ENCODE peak calls at places on chromosome 12, in six cellular contexts. L, Q, K, H, F and R are unnamed samples.

GRCh38 chr12:51056242-51056641 is 8.1 kb downstream of the LETMD1 start:
- DNase-seq in H (no peak), L (no peak), K (no peak), Q (no peak), F (no peak), R (no peak)

GRCh38 chr12:52170827-52171226 is 21.0 kb downstream of the KRT80 start:
- DNase-seq in K (no peak), L (no peak), H (no peak), Q (no peak), F (no peak), R (no peak)

GRCh38 chr12:120199595-120200306 is 1.2 kb downstream of the RPLP0 start:
- DNase-seq in Q (no peak), H (no peak), F (no peak), L (no peak), K (no peak), R (no peak)

GRCh38 chr12:102631274-102631673 is 150.9 kb upstream of the IGF1 start:
- DNase-seq in K (no peak), Q (no peak), L (no peak), H (no peak), F (no peak), R (no peak)

GRCh38 chr12:122067966-122068365 is 10.6 kb upstream of the MLXIP start:
- DNase-seq in F (peak; percentile 58), H (no peak), Q (peak; percentile 95), L (no peak), K (no peak), R (no peak)

GRCh38 chr12:127381043-127381668 is 885.8 kb upstream of the TMEM132C start:
- DNase-seq in F (peak; percentile 60), H (no peak), Q (no peak), K (peak; percentile 79), L (peak; percentile 21), R (no peak)

GRCh38 chr12:57545809-57546437 is 1.1 kb downstream of the DCTN2 start:
- DNase-seq in H (no peak), K (peak; percentile 52), F (no peak), Q (no peak), L (no peak), R (no peak)

GRCh38 chr12:89098390-89099102 is 253.8 kb downstream of the DUSP6 start:
- DNase-seq in Q (no peak), K (peak; percentile 85), H (no peak), F (peak; percentile 48), L (no peak), R (peak; percentile 24)

GRCh38 chr12:93139028-93139665 is 210.1 kb upstream of the EEA1 start:
- DNase-seq in L (no peak), Q (no peak), K (no peak), H (no peak), F (no peak), R (no peak)

GRCh38 chr12:117582135-117582784 is 220.8 kb upstream of the NOS1 start:
- DNase-seq in K (no peak), F (no peak), H (no peak), Q (no peak), L (no peak), R (no peak)

GRCh38 chr12:10170199-10170598 is 1.7 kb downstream of the OLR1 start:
- DNase-seq in L (no peak), K (no peak), F (no peak), H (no peak), Q (no peak), R (no peak)

GRCh38 chr12:64400041-64400440 is 4.2 kb upstream of the XPOT start:
- DNase-seq in K (peak; percentile 71), H (no peak), F (no peak), L (no peak), Q (no peak), R (no peak)

GRCh38 chr12:91695964-91696363 is 449.7 kb downstream of the BTG1 start:
- DNase-seq in H (no peak), K (no peak), Q (no peak), F (no peak), L (no peak), R (no peak)

GRCh38 chr12:111188436-111188835 is 180.5 kb downstream of the PHETA1 start:
- DNase-seq in F (no peak), H (no peak), L (no peak), Q (no peak), K (no peak), R (no peak)

GRCh38 chr12:102095677-102096263 is 24.1 kb downstream of the NUP37 start:
- DNase-seq in H (no peak), F (no peak), L (no peak), K (peak; percentile 12), Q (no peak), R (peak; percentile 52)

GRCh38 chr12:90970471-90970870 is 15.5 kb upstream of the CCER1 start:
- DNase-seq in K (no peak), Q (no peak), L (no peak), H (no peak), F (no peak), R (no peak)

GRCh38 chr12:125167658-125168057 is 102.4 kb downstream of the AACS start:
- DNase-seq in L (no peak), Q (no peak), H (no peak), K (no peak), F (no peak), R (no peak)

GRCh38 chr12:125169451-125169850 is 104.2 kb downstream of the AACS start:
- DNase-seq in F (no peak), Q (no peak), L (no peak), H (no peak), K (no peak), R (no peak)

GRCh38 chr12:125171267-125171666 is 106.0 kb downstream of the AACS start:
- DNase-seq in H (no peak), Q (no peak), K (no peak), F (no peak), L (no peak), R (no peak)

GRCh38 chr12:125172231-125172850 is 107.1 kb downstream of the AACS start:
- DNase-seq in K (no peak), H (no peak), L (no peak), F (no peak), Q (no peak), R (no peak)

DNA sequence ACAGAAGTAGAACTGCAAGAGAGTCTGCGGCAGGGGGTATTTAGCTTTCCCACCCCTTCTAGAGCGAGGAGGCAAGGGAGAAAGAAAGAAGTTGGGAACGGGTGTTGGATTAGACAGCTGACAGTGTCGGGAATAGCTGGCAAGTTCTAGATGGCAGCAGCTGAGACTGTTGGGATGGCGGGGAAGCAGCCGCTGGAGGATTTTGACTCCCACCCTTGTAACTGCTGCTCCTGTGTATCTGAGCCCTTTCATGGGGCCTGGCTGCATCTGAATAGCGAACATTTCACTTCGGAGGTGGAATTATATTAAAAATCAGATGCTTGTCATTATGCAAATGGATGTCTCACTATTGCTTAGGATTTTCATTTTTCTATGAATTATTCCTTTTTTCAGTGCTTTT is 104.6 kb downstream of the AACS start:
- DNase-seq in Q (no peak), F (no peak), K (no peak), L (no peak), H (no peak), R (no peak)
- H3K27ac ChIP-seq in Q (no peak overlapping the region), F (no peak overlapping the region), K (no peak overlapping the region), L (no peak overlapping the region), H (no peak overlapping the region), R (no peak overlapping the region)

GRCh38 chr12:27455589-27455988 is 9.1 kb downstream of the SMCO2 start:
- DNase-seq in F (no peak), Q (no peak), H (no peak), K (no peak), L (no peak), R (no peak)
- TF ChIP-seq POLR2AphosphoS5 in F (no peak), Q (no peak), H (no peak), K (no peak), L (no peak), R (no peak)

DNA sequence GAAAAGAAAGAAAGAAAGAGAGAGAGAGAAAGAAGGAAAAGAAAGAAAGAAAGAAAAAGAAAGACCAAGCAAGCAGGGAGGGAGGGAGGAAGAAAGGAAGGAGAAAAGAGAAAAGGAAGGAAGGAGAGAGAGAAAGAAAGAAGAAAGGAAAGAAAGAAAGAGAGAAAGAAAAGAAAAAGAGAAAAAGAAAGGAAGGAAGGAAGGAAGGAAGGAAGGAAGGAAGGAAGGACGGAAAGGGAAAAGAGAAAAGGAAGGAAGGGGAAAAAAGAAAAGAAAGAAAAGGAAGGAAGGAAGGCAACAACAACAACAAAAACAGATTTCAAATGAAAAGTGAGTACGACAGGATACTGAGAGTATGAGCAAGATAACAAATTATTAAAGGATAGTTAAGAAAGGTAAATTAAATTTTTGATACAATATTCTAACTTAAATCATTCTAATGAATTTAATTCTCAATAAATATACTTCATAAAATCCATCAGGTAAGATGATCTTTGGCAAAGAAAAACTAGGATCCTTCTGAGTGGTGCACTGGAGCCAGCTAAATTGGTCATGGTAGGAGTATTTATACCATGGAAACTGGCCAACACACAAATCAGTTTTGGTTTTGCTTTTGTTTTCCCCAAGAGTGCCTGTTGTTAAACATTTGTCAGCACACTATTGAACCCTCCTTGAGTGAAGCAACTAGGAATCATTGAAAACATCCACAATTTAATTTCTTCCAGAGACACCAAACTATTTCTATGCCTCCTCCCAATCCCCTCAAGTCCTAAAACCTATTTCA is 56.1 kb upstream of the DYRK2 start:
- DNase-seq in L (peak; percentile 18), K (no peak), Q (no peak), H (no peak), F (no peak), R (peak; percentile 12)
- H3K27ac ChIP-seq in L (peak overlapping the region; percentile 54), K (no peak overlapping the region), Q (peak overlapping the region; percentile 10), H (no peak overlapping the region), F (peak overlapping the region; percentile 7), R (no peak overlapping the region)

DNA sequence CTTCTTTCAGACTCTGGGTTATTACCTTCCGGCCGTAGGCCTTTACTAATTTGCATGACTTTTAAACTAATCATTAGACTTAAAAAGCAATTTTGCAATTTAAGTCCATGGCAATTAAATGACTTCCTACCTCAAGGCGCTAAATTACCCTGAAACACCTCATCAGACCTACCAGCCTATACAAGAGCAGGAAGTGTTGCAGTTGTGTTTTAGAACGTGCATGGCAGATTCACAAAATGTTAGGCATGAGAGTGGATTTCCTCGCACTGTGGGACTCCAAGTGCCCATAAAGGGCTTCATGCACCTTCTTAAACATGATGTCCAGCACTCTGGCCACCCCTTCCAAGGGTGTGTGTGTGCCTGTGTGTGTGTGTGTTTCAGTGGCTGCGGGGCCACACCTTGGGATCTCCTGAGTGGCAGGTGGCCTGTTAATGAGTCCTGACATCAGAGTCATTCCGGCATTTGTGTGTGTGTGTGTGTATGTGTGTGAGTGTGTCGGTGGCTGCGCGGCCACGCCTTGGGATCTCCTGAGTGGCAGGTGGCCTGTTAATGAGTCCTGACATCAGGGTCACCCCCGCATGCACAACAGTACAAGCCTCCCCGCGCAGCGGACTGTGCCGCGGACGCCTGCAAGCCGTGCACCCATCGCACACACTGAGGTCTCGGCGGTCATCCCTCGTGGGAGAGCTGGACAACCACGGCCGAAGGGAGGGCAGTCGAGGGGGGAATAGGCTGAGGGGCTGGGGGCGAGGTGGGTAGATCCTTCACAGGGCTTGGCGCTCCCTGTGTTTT is 900 bp downstream of the C2CD5 start:
- DNase-seq in F (peak; percentile 58), Q (peak; percentile 93), K (peak; percentile 44), L (no peak), H (no peak), R (no peak)
- TF ChIP-seq POLR2AphosphoS5 in F (no peak), Q (no peak), K (no peak), L (no peak), H (no peak), R (no peak)